ENCODE peak calls at places on chromosomes 4 and X, in ten cellular contexts. N is prostate gland, Y is heart right ventricle, I is mammary epithelial cell, M is lower lobe of right lung, Z is IMR-90, F is HCT116, L is ovary, E is tibial artery, Q is fibroblast of lung. G is an unnamed sample.

GRCh38 chr4:24988776-24989175 is 42.0 kb downstream of the LGI2 start:
- DNase-seq in L (no peak), Y (no peak), N (no peak), F (peak; percentile 13), I (peak; percentile 26), M (no peak), Z (peak; percentile 51), Q (peak; percentile 62), E (no peak), G (peak; percentile 36)

GRCh38 chr4:20603671-20604313 is 96.5 kb upstream of the PACRGL start:
- DNase-seq in Z (peak; percentile 83), I (peak; percentile 77), Y (no peak), Q (peak; percentile 73), F (no peak), E (no peak), N (no peak), L (no peak), M (no peak), G (peak; percentile 87)

GRCh38 chr4:147799986-147800555 is 68.2 kb downstream of the ARHGAP10 start:
- DNase-seq in F (no peak), N (no peak), M (no peak), Z (no peak), I (no peak), Q (no peak), E (no peak), Y (no peak), L (no peak), G (no peak)

GRCh38 chr4:168854216-168854921 is 155.7 kb downstream of the CBR4 start:
- DNase-seq in Y (peak; percentile 30), L (no peak), I (no peak), Z (no peak), Q (no peak), N (no peak), E (no peak), F (no peak), M (no peak), G (no peak)

GRCh38 chr4:4950891-4951290 is 68.4 kb downstream of the CYTL1 start:
- DNase-seq in E (no peak), F (no peak), I (no peak), N (no peak), Q (no peak), Y (no peak), M (no peak), Z (no peak), L (no peak), G (no peak)

GRCh38 chr4:19403786-19404185 is 847.9 kb upstream of the SLIT2 start:
- DNase-seq in Z (no peak), Y (no peak), M (no peak), L (no peak), E (no peak), F (no peak), I (no peak), Q (no peak), N (no peak), G (no peak)

GRCh38 chr4:26085581-26085980 is 171.6 kb downstream of the SMIM20 start:
- DNase-seq in N (no peak), Z (no peak), E (no peak), M (no peak), Y (no peak), I (no peak), L (no peak), Q (no peak), F (no peak), G (peak; percentile 47)

GRCh38 chr4:73730854-73731253 is 9.5 kb upstream of the CXCL8 start:
- DNase-seq in M (no peak), F (no peak), Q (no peak), I (no peak), E (no peak), L (no peak), Y (no peak), Z (no peak), N (no peak), G (no peak)

GRCh38 chr4:170202721-170203120 is 113.0 kb upstream of the AADAT start:
- DNase-seq in N (no peak), E (no peak), I (no peak), L (no peak), Z (no peak), M (no peak), F (no peak), Y (no peak), Q (no peak), G (no peak)

GRCh38 chr4:18041114-18041513 is 19.6 kb upstream of the LCORL start:
- DNase-seq in Q (no peak), Z (no peak), L (no peak), Y (no peak), E (no peak), F (no peak), I (no peak), M (no peak), N (no peak), G (no peak)

GRCh38 chr4:85149656-85150055 is 183.2 kb upstream of the WDFY3 start:
- DNase-seq in F (no peak), N (no peak), E (no peak), M (no peak), Z (peak; percentile 4), I (peak; percentile 19), Q (peak; percentile 82), L (no peak), Y (no peak), G (peak; percentile 57)

GRCh38 chrX:11273544-11273943 is 19.7 kb upstream of the AMELX start:
- DNase-seq in F (no peak), Q (peak; percentile 41), Z (peak; percentile 53), N (no peak), M (no peak), I (peak; percentile 40), L (no peak), E (no peak), Y (no peak), G (peak; percentile 56)

GRCh38 chrX:148784859-148785655 is 284.6 kb downstream of the AFF2 start:
- DNase-seq in F (no peak), E (no peak), Y (no peak), M (no peak), Q (no peak), I (no peak), N (no peak), L (no peak), Z (no peak), G (no peak)

GRCh38 chrX:18983711-18984380 is at the start of gene PHKA2:
- DNase-seq in N (peak; percentile 14), L (no peak), M (peak; percentile 74), F (no peak), Q (peak; percentile 44), I (peak; percentile 62), Z (no peak), E (peak; percentile 74), Y (peak; percentile 51), G (peak; percentile 39)

DNA sequence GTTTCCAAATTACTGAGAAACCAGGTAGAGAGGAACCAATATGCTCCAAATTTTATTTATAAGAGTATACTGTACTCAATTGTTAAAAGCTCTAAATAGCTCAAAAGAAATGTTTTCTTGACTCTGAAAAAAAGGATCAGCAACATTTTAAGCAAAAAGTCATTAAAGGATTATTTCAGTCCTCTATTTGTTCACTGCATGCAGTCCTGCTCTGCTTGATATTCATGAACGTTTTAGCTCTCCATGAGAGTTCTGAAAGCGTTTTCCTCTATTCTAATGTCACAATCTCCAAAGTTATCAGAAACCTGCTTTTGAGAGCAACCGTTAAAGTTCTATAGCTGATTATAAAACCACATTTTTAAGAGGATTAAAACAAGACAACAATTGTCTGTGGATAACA is 110.5 kb downstream of the APOOL start:
- DNase-seq in E (no peak), Q (no peak), I (no peak), M (no peak), L (no peak), Y (no peak), N (no peak), F (no peak), Z (no peak), G (no peak)
- H3K4me3 ChIP-seq in E (no peak overlapping the region), Q (no peak overlapping the region), I (no peak overlapping the region), M (no peak overlapping the region), L (no peak overlapping the region), Y (no peak overlapping the region), N (no peak overlapping the region), F (no peak overlapping the region), Z (no peak overlapping the region), G (no peak overlapping the region)

GRCh38 chrX:36683507-36683906 is 324.7 kb upstream of the FAM47C start:
- DNase-seq in Z (no peak), E (no peak), Q (no peak), N (no peak), Y (no peak), I (no peak), F (no peak), M (no peak), L (no peak), G (no peak)

DNA sequence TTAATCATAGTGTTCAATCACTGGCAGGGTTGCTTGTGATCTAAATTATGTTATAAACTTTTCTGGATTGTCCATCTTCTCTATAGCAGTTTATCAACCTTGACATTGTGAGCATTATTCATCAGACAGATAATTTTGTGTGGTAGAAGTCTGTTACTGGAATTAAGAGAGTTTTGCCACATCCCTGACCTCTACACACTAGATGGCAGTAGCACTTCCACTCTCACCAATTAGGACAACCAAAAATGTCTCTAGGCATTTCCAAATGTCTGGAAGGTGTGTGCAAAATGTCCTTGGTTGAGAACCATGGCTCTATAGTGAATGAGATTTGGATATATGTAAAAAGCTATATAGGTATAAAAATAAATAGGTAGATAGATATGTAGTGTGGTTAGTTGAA is 324.1 kb upstream of the FAM47C start:
- DNase-seq in L (no peak), N (no peak), Y (no peak), E (no peak), M (no peak), Z (no peak), F (no peak), Q (no peak), I (no peak), G (no peak)
- TF ChIP-seq CTCF in L (no peak), N (no peak), Y (no peak), E (no peak), M (no peak), Z (no peak), F (no peak), Q (no peak), I (peak; percentile 32), G (no peak)

GRCh38 chrX:7202206-7202605 is 54.3 kb upstream of the PUDP start:
- DNase-seq in Y (no peak), E (no peak), M (no peak), Z (no peak), N (no peak), I (peak; percentile 10), F (no peak), L (no peak), Q (no peak), G (no peak)

GRCh38 chrX:7205037-7205577 is 57.2 kb upstream of the PUDP start:
- DNase-seq in E (no peak), Y (no peak), M (no peak), Q (no peak), I (no peak), Z (no peak), F (no peak), L (no peak), N (no peak), G (no peak)

GRCh38 chrX:7201481-7201880 is 53.5 kb upstream of the PUDP start:
- DNase-seq in E (no peak), L (no peak), I (no peak), N (no peak), Y (no peak), Q (peak; percentile 18), M (no peak), F (no peak), Z (no peak), G (no peak)

GRCh38 chrX:7204619-7205018 is 56.7 kb upstream of the PUDP start:
- DNase-seq in M (no peak), E (no peak), I (no peak), Y (no peak), N (no peak), Q (no peak), Z (no peak), F (no peak), L (no peak), G (no peak)
- H3K4me3 ChIP-seq in M (no peak overlapping the region), E (no peak overlapping the region), I (no peak overlapping the region), Y (no peak overlapping the region), N (no peak overlapping the region), Q (no peak overlapping the region), Z (no peak overlapping the region), F (no peak overlapping the region), L (no peak overlapping the region), G (no peak overlapping the region)

GRCh38 chrX:115018040-115018647 is 728 bp upstream of the IL13RA2 start:
- DNase-seq in Z (no peak), N (no peak), Y (no peak), F (no peak), Q (peak; percentile 11), E (no peak), M (no peak), L (no peak), I (no peak), G (no peak)
- TF ChIP-seq CTCF in Z (peak; percentile 41), N (no peak), Y (no peak), F (peak; percentile 22), Q (peak; percentile 11), E (no peak), M (peak; percentile 15), L (no peak), I (peak; percentile 30), G (no peak)